ENCODE peak calls at places on chromosome 17, in four cellular contexts. I, F, V and Z are unnamed samples.
A peak's percentile ranks its signal among the peaks of the same experiment; 100 is the strongest.

GRCh38 chr17:82978765-82979349 is 100.6 kb upstream of the METRNL start:
- DNase-seq in I (no peak), F (no peak), V (no peak), Z (no peak)

GRCh38 chr17:77392376-77393273 is 251.9 kb downstream of the SEC14L1 start:
- DNase-seq in I (peak; percentile 76), F (peak; percentile 51), V (peak; percentile 77), Z (peak; percentile 41)

GRCh38 chr17:7224661-7225111 is 4.9 kb downstream of the ACADVL start:
- DNase-seq in I (no peak), F (no peak), V (no peak), Z (no peak)

GRCh38 chr17:9313346-9313745 is 262.3 kb downstream of the STX8 start:
- DNase-seq in I (no peak), F (no peak), V (no peak), Z (no peak)

GRCh38 chr17:38627957-38628356 is 22.2 kb upstream of the SRCIN1 start:
- DNase-seq in I (no peak), F (no peak), V (no peak), Z (no peak)

GRCh38 chr17:64455993-64456885 is 7.3 kb downstream of the MILR1 start:
- DNase-seq in I (no peak), F (no peak), V (no peak), Z (no peak)

GRCh38 chr17:76612977-76613851 is 27.6 kb upstream of the ST6GALNAC2 start:
- DNase-seq in I (peak; percentile 39), F (no peak), V (no peak), Z (no peak)

GRCh38 chr17:77962349-77962748 is 3.8 kb downstream of the TNRC6C start:
- DNase-seq in I (no peak), F (no peak), V (no peak), Z (no peak)

GRCh38 chr17:79156463-79157095 is 82.0 kb downstream of the ENGASE start:
- DNase-seq in I (no peak), F (peak; percentile 10), V (no peak), Z (no peak)

GRCh38 chr17:8118769-8119574 is 658 bp upstream of the ALOXE3 start:
- DNase-seq in I (peak; percentile 90), F (peak; percentile 86), V (peak; percentile 91), Z (peak; percentile 82)

GRCh38 chr17:71878271-71878670 is 242.5 kb upstream of the SOX9 start:
- DNase-seq in I (no peak), F (no peak), V (no peak), Z (no peak)

GRCh38 chr17:78925662-78926555 is 722 bp upstream of the TIMP2 start:
- DNase-seq in I (no peak), F (peak; percentile 63), V (peak; percentile 61), Z (no peak)

GRCh38 chr17:78998311-78999055 is 11.1 kb downstream of the CANT1 start:
- DNase-seq in I (peak; percentile 89), F (peak; percentile 58), V (peak; percentile 85), Z (peak; percentile 63)

GRCh38 chr17:6476061-6476833 is 32.0 kb downstream of the PIMREG start:
- DNase-seq in I (no peak), F (no peak), V (no peak), Z (no peak)

GRCh38 chr17:32320847-32321246 is 21.1 kb downstream of the C17orf75 start:
- DNase-seq in I (no peak), F (no peak), V (no peak), Z (no peak)

GRCh38 chr17:27577124-27577761 is 53.7 kb upstream of the LGALS9 start:
- DNase-seq in I (no peak), F (peak; percentile 53), V (no peak), Z (no peak)

GRCh38 chr17:38598536-38598935 is 7.2 kb downstream of the SRCIN1 start:
- DNase-seq in I (peak; percentile 98), F (no peak), V (peak; percentile 59), Z (peak; percentile 41)

GRCh38 chr17:75353176-75353575 is 52.3 kb downstream of the GRB2 start:
- DNase-seq in I (no peak), F (no peak), V (no peak), Z (no peak)

GRCh38 chr17:13031718-13032350 is 14.0 kb upstream of the ELAC2 start:
- DNase-seq in I (peak; percentile 25), F (no peak), V (peak; percentile 49), Z (peak; percentile 40)

GRCh38 chr17:51610834-51611233 is 350.5 kb downstream of the UTP18 start:
- DNase-seq in I (no peak), F (no peak), V (no peak), Z (no peak)

GRCh38 chr17:81434079-81434478 is 38.8 kb downstream of the BAHCC1 start:
- DNase-seq in I (no peak), F (no peak), V (no peak), Z (no peak)

GRCh38 chr17:42866631-42867575 is 15.9 kb downstream of the AOC3 start:
- DNase-seq in I (no peak), F (no peak), V (no peak), Z (no peak)

GRCh38 chr17:73549841-73550430 is 94.3 kb downstream of the SDK2 start:
- DNase-seq in I (no peak), F (no peak), V (no peak), Z (no peak)

GRCh38 chr17:64448665-64449512 is at the start of gene MILR1:
- DNase-seq in I (peak; percentile 81), F (peak; percentile 14), V (peak; percentile 15), Z (no peak)

GRCh38 chr17:79832211-79833109 is 6.8 kb downstream of the CBX4 start:
- DNase-seq in I (peak; percentile 75), F (no peak), V (peak; percentile 62), Z (no peak)

GRCh38 chr17:7084058-7084457 is 4.0 kb upstream of the CLEC10A start:
- DNase-seq in I (no peak), F (no peak), V (no peak), Z (no peak)

GRCh38 chr17:32584792-32585191 is 98.0 kb downstream of the CDK5R1 start:
- DNase-seq in I (no peak), F (no peak), V (no peak), Z (no peak)

GRCh38 chr17:77840156-77840555 is 118.3 kb upstream of the TNRC6C start:
- DNase-seq in I (no peak), F (no peak), V (peak; percentile 48), Z (no peak)

GRCh38 chr17:5467416-5467815 is 1.4 kb downstream of the DHX33 start:
- DNase-seq in I (peak; percentile 5), F (no peak), V (no peak), Z (no peak)

GRCh38 chr17:72715906-72716572 is 376.4 kb downstream of the SLC39A11 start:
- DNase-seq in I (peak; percentile 90), F (no peak), V (no peak), Z (peak; percentile 93)

GRCh38 chr17:65442691-65443090 is 118.8 kb downstream of the AXIN2 start:
- DNase-seq in I (no peak), F (no peak), V (no peak), Z (no peak)

GRCh38 chr17:42010898-42011516 is 6.2 kb downstream of the DNAJC7 start:
- DNase-seq in I (peak; percentile 33), F (no peak), V (no peak), Z (no peak)

GRCh38 chr17:68613739-68614298 is 12.7 kb upstream of the FAM20A start:
- DNase-seq in I (peak; percentile 64), F (no peak), V (peak; percentile 13), Z (no peak)

GRCh38 chr17:58333396-58334207 is 5.0 kb upstream of the TSPOAP1 start:
- DNase-seq in I (no peak), F (no peak), V (no peak), Z (no peak)

GRCh38 chr17:77332034-77332971 is 191.5 kb downstream of the SEC14L1 start:
- DNase-seq in I (peak; percentile 49), F (no peak), V (peak; percentile 27), Z (no peak)

GRCh38 chr17:2695243-2695960 is 16.2 kb downstream of the CLUH start:
- DNase-seq in I (no peak), F (no peak), V (no peak), Z (no peak)